ENCODE peak calls at places on chromosomes 2 and 18, in eight cellular contexts. R is endodermal cell; J is amniotic epithelial cell; Y is stimulated activated CD8-positive, alpha-beta memory T cell treated with anti-CD3 and anti-CD28 coated beads, Interleukin-4, amount 100 ng/mL, for 1 hour; T is activated CD4-positive, alpha-beta T cell treated with anti-CD3 and anti-CD28 coated beads, Interleukin-2, amount 50 U/mL, for 4 hours; Z is T-helper 9 cell; N is stimulated activated naive CD8-positive, alpha-beta T cell treated with anti-CD3 and anti-CD28 coated beads, Interleukin-15, amount 100 ng/mL, for 72 hours; E is GM03348. V is an unnamed sample.

GRCh38 chr2:47321411-47322031 is 81.4 kb upstream of the MSH2 start:
- DNase-seq in R (no peak), J (peak), Y (no peak), T (no peak), Z (no peak), N (no peak), E (no peak), V (no peak)

GRCh38 chr2:43266692-43267091 is 40.3 kb upstream of the ZFP36L2 start:
- DNase-seq in R (no peak), J (no peak), Y (no peak), T (no peak), Z (no peak), N (no peak), E (no peak), V (no peak)

GRCh38 chr18:49467019-49467563 is 6.6 kb upstream of the DYM start:
- DNase-seq in R (no peak), J (no peak), Y (no peak), T (no peak), Z (no peak), N (no peak), E (no peak), V (no peak)

GRCh38 chr2:127389778-127390435 is 2.1 kb upstream of the MAP3K2 start:
- DNase-seq in R (peak), J (no peak), Y (no peak), T (no peak), Z (no peak), N (no peak), E (no peak), V (no peak)

GRCh38 chr2:142872900-142873724 is 4.4 kb upstream of the KYNU start:
- DNase-seq in R (no peak), J (peak), Y (no peak), T (no peak), Z (no peak), N (no peak), E (no peak), V (no peak)

GRCh38 chr18:644395-645004 is 13.0 kb upstream of the TYMS start:
- DNase-seq in R (no peak), J (no peak), Y (no peak), T (no peak), Z (no peak), N (peak), E (no peak), V (no peak)

GRCh38 chr2:149418065-149418464 is 87.7 kb downstream of the LYPD6 start:
- DNase-seq in R (no peak), J (no peak), Y (no peak), T (no peak), Z (no peak), N (no peak), E (no peak), V (no peak)

GRCh38 chr2:118264591-118264990 is 176.3 kb downstream of the INSIG2 start:
- DNase-seq in R (no peak), J (no peak), Y (no peak), T (no peak), Z (no peak), N (no peak), E (no peak), V (no peak)